ENCODE peak calls at places on chromosomes 12 and 14, in six cellular contexts. Z is Right ventricle myocardium superior, R is HT-29, K is nephron progenitor cell, U is amniotic epithelial cell, I is NT2/D1. B is an unnamed sample.

GRCh38 chr12:113858828-113859386 is 107.2 kb downstream of the RBM19 start:
- DNase-seq in Z (no peak), R (no peak), K (no peak), U (no peak), I (no peak), B (no peak)

GRCh38 chr12:52710744-52711143 is 7.4 kb upstream of the KRT77 start:
- DNase-seq in Z (no peak), R (no peak), K (no peak), U (no peak), I (no peak), B (no peak)

GRCh38 chr14:99603471-99603933 is 505 bp downstream of the CCDC85C start:
- DNase-seq in Z (no peak), R (peak; percentile 17), K (peak; percentile 57), U (peak; percentile 35), I (no peak), B (no peak)

GRCh38 chr14:100448376-100448775 is 125.2 kb downstream of the SLC25A47 start:
- DNase-seq in Z (no peak), R (no peak), K (no peak), U (no peak), I (no peak), B (peak; percentile 37)

GRCh38 chr12:38053655-38054464 is 262.7 kb upstream of the ALG10B start:
- DNase-seq in Z (no peak), R (peak; percentile 70), K (no peak), U (no peak), I (peak; percentile 93), B (peak; percentile 64)

GRCh38 chr12:116880817-116881324 is 370 bp downstream of the HRK start:
- DNase-seq in Z (peak; percentile 44), R (no peak), K (peak; percentile 74), U (peak; percentile 20), I (no peak), B (no peak)

GRCh38 chr12:64392221-64392620 is 1.7 kb upstream of the C12orf56 start:
- DNase-seq in Z (no peak), R (peak; percentile 66), K (no peak), U (peak; percentile 54), I (no peak), B (no peak)

GRCh38 chr12:81294325-81295190 is 216.7 kb downstream of the ACSS3 start:
- DNase-seq in Z (no peak), R (no peak), K (no peak), U (peak; percentile 6), I (no peak), B (no peak)

GRCh38 chr14:75041613-75042012 is 9.7 kb downstream of the MLH3 start:
- DNase-seq in Z (no peak), R (peak; percentile 82), K (no peak), U (peak; percentile 41), I (no peak), B (no peak)

GRCh38 chr12:39814626-39815025 is 195.0 kb upstream of the ABCD2 start:
- DNase-seq in Z (no peak), R (no peak), K (no peak), U (no peak), I (no peak), B (no peak)